ENCODE peak calls at places on chromosomes 7 and 10, in four cellular contexts. J, V, E and L are unnamed samples.
A peak's percentile ranks its signal among the peaks of the same experiment; 100 is the strongest.

GRCh38 chr7:82722946-82723345 is 279.4 kb upstream of the CACNA2D1 start:
- DNase-seq in E (no peak), J (no peak), V (no peak), L (no peak)

GRCh38 chr10:88702848-88703597 is 3.0 kb upstream of the LIPK start:
- DNase-seq in J (peak; percentile 72), V (no peak), E (no peak), L (peak; percentile 89)

GRCh38 chr7:93202594-93203273 is 23.5 kb downstream of the HEPACAM2 start:
- DNase-seq in E (no peak), V (no peak), J (no peak), L (no peak)

GRCh38 chr7:74033372-74034311 is 5.7 kb downstream of the ELN start:
- DNase-seq in V (peak; percentile 55), J (no peak), E (no peak), L (no peak)

GRCh38 chr7:32496052-32496813 is 944 bp downstream of the AVL9 start:
- DNase-seq in V (peak; percentile 29), J (no peak), E (no peak), L (no peak)

GRCh38 chr7:44079221-44080021 is 2.9 kb downstream of the POLM start:
- DNase-seq in E (no peak), J (no peak), V (no peak), L (no peak)

GRCh38 chr10:104664205-104664604 is 23.1 kb downstream of the SORCS3 start:
- DNase-seq in J (peak; percentile 4), E (no peak), V (no peak), L (no peak)

GRCh38 chr7:89072094-89072493 is 276.6 kb upstream of the TEX47 start:
- DNase-seq in V (no peak), J (no peak), E (no peak), L (no peak)

GRCh38 chr7:26486153-26486552 is 194.5 kb downstream of the SNX10 start:
- DNase-seq in E (no peak), J (no peak), V (no peak), L (no peak)

GRCh38 chr10:112006407-112006806 is 177.2 kb downstream of the GPAM start:
- DNase-seq in E (no peak), J (no peak), V (no peak), L (no peak)

GRCh38 chr7:95545007-95545615 is 51.2 kb downstream of the PDK4 start:
- DNase-seq in J (peak; percentile 24), V (no peak), E (no peak), L (peak; percentile 47)

GRCh38 chr7:55538538-55538937 is 33.8 kb downstream of the VOPP1 start:
- DNase-seq in V (no peak), E (no peak), J (no peak), L (no peak)

GRCh38 chr7:55895021-55895420 is 7.8 kb downstream of the ZNF713 start:
- DNase-seq in J (no peak), V (no peak), E (no peak), L (no peak)

GRCh38 chr7:80298201-80298600 is 163.6 kb downstream of the GNAI1 start:
- DNase-seq in E (no peak), J (no peak), V (no peak), L (no peak)

GRCh38 chr10:78925275-78925674 is 143.5 kb upstream of the ZMIZ1 start:
- DNase-seq in E (no peak), J (no peak), V (no peak), L (no peak)

GRCh38 chr7:112638675-112639400 is 151.4 kb downstream of the TMEM168 start:
- DNase-seq in V (no peak), E (no peak), J (no peak), L (no peak)

GRCh38 chr7:117098457-117098856 is 145.2 kb downstream of the ST7 start:
- DNase-seq in V (no peak), E (no peak), J (no peak), L (no peak)

GRCh38 chr7:30804078-30804661 is 33.0 kb downstream of the MINDY4 start:
- DNase-seq in V (no peak), J (no peak), E (no peak), L (no peak)

GRCh38 chr10:70985824-70986336 is 97.5 kb upstream of the PCBD1 start:
- DNase-seq in V (no peak), J (no peak), E (no peak), L (no peak)

GRCh38 chr10:9081253-9081652 is 1026.8 kb downstream of the GATA3 start:
- DNase-seq in V (no peak), J (no peak), E (no peak), L (no peak)

GRCh38 chr7:1555046-1555812 is 776 bp downstream of the TMEM184A start:
- DNase-seq in V (peak; percentile 82), J (peak; percentile 88), E (peak; percentile 60), L (no peak)

GRCh38 chr10:94645285-94645684 is 38.2 kb upstream of the CYP2C18 start:
- DNase-seq in E (no peak), J (no peak), V (no peak), L (no peak)

GRCh38 chr7:47968852-47969774 is 10.3 kb downstream of the HUS1 start:
- DNase-seq in J (peak; percentile 53), E (peak; percentile 87), V (peak; percentile 62), L (peak; percentile 39)

GRCh38 chr7:140723002-140723401 is 26.5 kb downstream of the NDUFB2 start:
- DNase-seq in E (no peak), J (no peak), V (no peak), L (no peak)

GRCh38 chr10:17961551-17962422 is 10.1 kb downstream of the SLC39A12 start:
- DNase-seq in J (no peak), V (no peak), E (no peak), L (no peak)

GRCh38 chr7:41930538-41931262 is 227.8 kb upstream of the INHBA start:
- DNase-seq in V (no peak), J (no peak), E (no peak), L (no peak)

GRCh38 chr10:124211921-124212320 is 118.5 kb upstream of the CHST15 start:
- DNase-seq in E (no peak), V (no peak), J (no peak), L (no peak)

GRCh38 chr7:116561697-116562483 is 37.1 kb downstream of the CAV1 start:
- DNase-seq in J (no peak), V (no peak), E (no peak), L (no peak)

GRCh38 chr7:99762680-99763327 is 21.2 kb downstream of the CYP3A4 start:
- DNase-seq in E (no peak), V (peak; percentile 83), J (no peak), L (no peak)

GRCh38 chr7:148967032-148967372 is 61.3 kb downstream of the PDIA4 start:
- DNase-seq in J (no peak), E (no peak), V (no peak), L (no peak)

GRCh38 chr10:88386204-88386877 is 196.8 kb downstream of the RNLS start:
- DNase-seq in V (no peak), E (no peak), J (peak; percentile 53), L (no peak)

GRCh38 chr7:25259487-25260243 is 31.4 kb upstream of the NPVF start:
- DNase-seq in V (peak; percentile 60), E (peak; percentile 66), J (peak; percentile 74), L (peak; percentile 44)

GRCh38 chr10:99569971-99570370 is 37.2 kb downstream of the NKX2-3 start:
- DNase-seq in E (no peak), V (no peak), J (no peak), L (no peak)

DNA sequence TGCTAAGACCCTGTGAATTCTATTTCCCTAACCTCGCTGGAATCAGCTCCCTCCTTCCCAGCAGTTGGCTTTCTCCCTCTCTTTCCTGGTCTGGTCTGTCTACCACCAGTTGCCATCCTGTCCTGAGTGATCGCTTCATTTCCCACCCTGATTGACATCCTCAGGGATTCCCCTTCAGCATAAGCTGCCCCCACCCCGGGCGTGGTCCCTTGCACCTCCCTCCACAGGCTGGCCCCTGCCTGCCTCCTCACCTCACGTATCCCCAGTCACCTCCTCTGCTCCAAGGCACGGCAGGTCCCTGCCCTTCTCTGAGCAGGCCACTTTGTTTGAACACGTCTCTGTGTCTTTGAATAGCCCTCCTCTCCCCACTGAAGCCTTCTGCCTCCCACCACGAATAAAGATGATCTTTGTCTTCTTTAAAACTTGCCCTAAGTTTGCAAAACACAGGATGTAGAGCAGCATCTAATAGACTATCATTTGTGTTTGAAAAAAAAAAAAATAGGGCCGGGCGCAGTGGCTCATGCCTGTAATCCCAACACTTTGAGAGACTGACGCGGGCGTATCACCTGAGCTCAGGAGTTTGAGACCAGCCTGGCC is 233.5 kb downstream of the CUX1 start:
- DNase-seq in E (no peak), V (no peak), J (no peak), L (no peak)
- TF ChIP-seq FOSL1 in E (no peak), V (no peak), J (no peak), L (no peak)

DNA sequence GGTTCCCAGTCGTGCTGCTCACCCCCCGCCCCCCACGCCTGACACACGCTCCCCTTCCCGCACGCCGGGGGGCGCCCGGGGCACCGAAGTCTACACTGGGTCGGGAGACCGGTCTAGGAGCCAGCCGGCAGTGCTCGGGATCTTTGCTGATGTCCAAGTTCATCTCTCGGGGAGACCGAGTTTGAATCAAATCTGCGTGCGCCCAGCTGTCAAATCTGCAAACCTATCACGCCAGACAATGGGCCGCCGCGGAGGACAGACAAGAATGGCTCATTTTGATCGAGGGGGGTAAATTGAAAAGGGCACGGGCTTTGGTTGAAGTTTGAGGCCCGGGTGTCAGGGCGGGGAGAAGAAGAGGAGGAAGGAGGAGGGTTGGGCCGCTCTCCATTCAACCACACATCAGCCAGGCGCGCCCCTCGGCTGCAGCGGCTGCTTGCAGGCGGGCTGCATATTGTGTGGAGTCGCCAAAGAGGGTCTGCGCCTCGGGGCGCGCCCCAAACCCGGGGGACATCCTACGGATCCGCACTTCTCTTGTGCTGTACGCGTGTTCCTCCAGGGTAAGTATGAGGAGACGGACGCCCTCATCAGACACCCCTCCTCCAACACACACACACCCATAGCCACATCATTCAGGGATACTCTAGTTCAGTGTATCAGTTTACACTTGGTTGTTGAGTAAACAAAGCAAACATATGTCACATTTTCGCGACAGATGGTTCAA is 1.3 kb upstream of the GFRA1 start:
- DNase-seq in J (no peak), V (no peak), E (peak; percentile 66), L (no peak)
- TF ChIP-seq FOSL1 in J (no peak), V (no peak), E (no peak), L (no peak)

GRCh38 chr10:121956111-121957061 is 18.6 kb downstream of the NSMCE4A start:
- DNase-seq in J (no peak), V (no peak), E (no peak), L (no peak)
- TF ChIP-seq FOSL1 in J (no peak), V (no peak), E (no peak), L (peak; percentile 21)

DNA sequence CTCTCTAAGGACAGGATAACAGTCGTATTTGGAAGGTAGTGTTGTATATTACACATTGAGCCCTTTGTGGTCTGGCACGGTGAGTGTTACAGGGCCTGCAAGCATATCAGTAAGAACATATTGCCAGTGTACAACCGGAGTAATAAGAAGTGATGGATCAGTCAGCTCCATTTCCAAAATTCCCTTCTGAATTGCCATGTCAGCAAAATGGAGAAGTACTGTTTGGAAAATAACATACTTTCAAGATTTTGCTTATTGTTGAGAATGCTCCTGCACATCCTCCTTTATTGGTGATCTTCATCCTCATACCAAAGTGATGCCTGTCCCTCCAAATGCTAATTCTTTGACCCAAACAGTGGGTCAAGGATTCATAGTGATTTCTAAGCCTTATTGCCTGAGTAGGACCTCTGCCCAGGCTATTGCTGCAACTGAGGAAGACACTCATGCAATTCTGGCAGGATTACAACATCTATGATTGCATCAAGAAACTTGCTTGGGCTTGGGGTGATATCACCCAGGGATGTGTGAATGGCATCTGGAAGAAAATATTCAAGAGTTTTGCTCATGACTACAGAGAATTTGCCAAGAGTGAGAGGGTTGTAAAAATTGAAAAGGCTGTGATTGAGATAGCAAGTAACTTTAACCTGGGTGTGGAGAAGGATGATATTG is 452.1 kb upstream of the SORCS1 start:
- DNase-seq in J (no peak), V (no peak), E (no peak), L (no peak)
- TF ChIP-seq FOSL1 in J (no peak), V (no peak), E (no peak), L (no peak)